ENCODE peak calls at places on chromosomes 7 and 10, in four cellular contexts. P is T1000; D is activated naive CD4-positive, alpha-beta T cell treated with anti-CD3 and anti-CD28 coated beads, Interleukin-2, amount 50 U/mL, for 72 hours; Z is stimulated activated CD8-positive, alpha-beta memory T cell treated with anti-CD3 and anti-CD28 coated beads, Interleukin-2, amount 100 ng/mL, for 1 hour. W is an unnamed sample.

GRCh38 chr10:103688451-103688850 is 166.9 kb downstream of the SH3PXD2A start:
- DNase-seq in P (no peak), Z (no peak), D (no peak), W (no peak)

GRCh38 chr10:42898037-42898960 is 115.7 kb downstream of the BMS1 start:
- DNase-seq in D (no peak), P (no peak), Z (no peak), W (no peak)

GRCh38 chr10:114665406-114665805 is 7.3 kb upstream of the ABLIM1 start:
- DNase-seq in P (no peak), Z (no peak), D (no peak), W (no peak)

GRCh38 chr7:151366872-151367207 is 25.2 kb downstream of the NUB1 start:
- DNase-seq in Z (no peak), D (no peak), P (no peak), W (no peak)

GRCh38 chr7:138796038-138796580 is 1.7 kb upstream of the TMEM213 start:
- DNase-seq in D (no peak), Z (no peak), P (no peak), W (no peak)

GRCh38 chr7:31105256-31105950 is 53.3 kb downstream of the ADCYAP1R1 start:
- DNase-seq in P (no peak), D (no peak), Z (no peak), W (no peak)

GRCh38 chr10:49164587-49165188 is 23.5 kb downstream of the TMEM273 start:
- DNase-seq in D (peak), Z (no peak), P (no peak), W (peak)

GRCh38 chr10:128091636-128092210 is 34.5 kb downstream of the MKI67 start:
- DNase-seq in D (no peak), Z (no peak), P (no peak), W (no peak)

GRCh38 chr10:123555616-123556015 is 110.5 kb upstream of the GPR26 start:
- DNase-seq in Z (no peak), P (no peak), D (no peak), W (no peak)

GRCh38 chr10:132233501-132234075 is 46.8 kb downstream of the DPYSL4 start:
- DNase-seq in P (no peak), Z (no peak), D (no peak), W (no peak)

GRCh38 chr7:20030915-20031362 is 186.2 kb downstream of the MACC1 start:
- DNase-seq in D (no peak), Z (no peak), P (no peak), W (peak)

GRCh38 chr7:138032775-138033174 is 30.9 kb upstream of the CREB3L2 start:
- DNase-seq in D (no peak), Z (no peak), P (no peak), W (no peak)

GRCh38 chr7:18770154-18770807 is 274.7 kb downstream of the HDAC9 start:
- DNase-seq in D (no peak), P (no peak), Z (no peak), W (no peak)

W was measured in GM12865.